ENCODE peak calls at places on chromosomes 12 and 14, in seven cellular contexts. Q is stimulated activated CD4-positive, alpha-beta T cell treated with anti-CD3 and anti-CD28 coated beads, Interleukin-1b, Interleukin-23, amount 100 ng/mL, for 48 hours; A is gastrocnemius medialis; H is endothelial cell; C is activated T-cell treated with anti-CD3 and anti-CD28 coated beads for 1 hour; D is AG10803; N is sciatic nerve. O is an unnamed sample.
A peak's percentile ranks its signal among the peaks of the same experiment; 100 is the strongest.

GRCh38 chr12:21972055-21972454 is 30.8 kb upstream of the ABCC9 start:
- DNase-seq in N (no peak), C (no peak), D (no peak), H (no peak), A (no peak), Q (no peak), O (no peak)

GRCh38 chr12:3236345-3237153 is 159.4 kb downstream of the TSPAN9 start:
- DNase-seq in D (no peak), Q (peak; percentile 41), H (no peak), A (peak; percentile 42), N (no peak), C (no peak), O (peak; percentile 51)

GRCh38 chr12:116662612-116663144 is 75.2 kb downstream of the SPRING1 start:
- DNase-seq in N (no peak), D (peak; percentile 43), A (no peak), H (peak; percentile 8), C (no peak), Q (no peak), O (peak; percentile 51)

GRCh38 chr14:92794547-92794941 is 439 bp downstream of the GOLGA5 start:
- DNase-seq in N (no peak), A (no peak), C (no peak), Q (no peak), D (peak; percentile 24), H (peak; percentile 16), O (peak; percentile 41)

GRCh38 chr12:3980504-3981272 is 107.5 kb upstream of the PARP11 start:
- DNase-seq in C (no peak), A (no peak), H (no peak), Q (no peak), D (no peak), N (no peak), O (no peak)

GRCh38 chr12:6927379-6927991 is at the start of gene ATN1:
- DNase-seq in A (peak; percentile 60), H (peak; percentile 75), N (peak; percentile 94), D (peak; percentile 77), Q (no peak), C (no peak), O (peak; percentile 81)

GRCh38 chr14:33120341-33120740 is 181.7 kb downstream of the NPAS3 start:
- DNase-seq in H (no peak), C (no peak), D (peak; percentile 50), A (no peak), N (no peak), Q (no peak), O (no peak)

GRCh38 chr12:98894412-98895085 is 249.5 kb downstream of the APAF1 start:
- DNase-seq in H (peak; percentile 33), C (no peak), Q (no peak), D (no peak), N (no peak), A (no peak), O (no peak)

GRCh38 chr14:54696998-54697397 is 130.1 kb downstream of the SAMD4A start:
- DNase-seq in D (no peak), Q (no peak), C (no peak), H (no peak), N (no peak), A (no peak), O (no peak)

GRCh38 chr12:105107176-105107496 is 395 bp upstream of the WASHC4 start:
- DNase-seq in C (no peak), N (no peak), H (no peak), Q (no peak), A (no peak), D (peak; percentile 52), O (no peak)

GRCh38 chr14:103556976-103557758 is 5.3 kb downstream of the BAG5 start:
- DNase-seq in A (no peak), H (no peak), D (no peak), N (no peak), Q (no peak), C (no peak), O (no peak)

GRCh38 chr12:52585951-52586350 is 12.3 kb upstream of the KRT74 start:
- DNase-seq in C (peak; percentile 40), N (peak; percentile 37), Q (peak; percentile 19), D (no peak), A (no peak), H (no peak), O (no peak)

GRCh38 chr12:111201036-111201435 is 167.9 kb downstream of the PHETA1 start:
- DNase-seq in Q (no peak), N (no peak), A (no peak), C (no peak), H (no peak), D (no peak), O (peak; percentile 19)

GRCh38 chr12:62983594-62983993 is 48.6 kb upstream of the PPM1H start:
- DNase-seq in Q (no peak), N (no peak), A (no peak), H (peak; percentile 8), D (no peak), C (no peak), O (no peak)

GRCh38 chr12:11651785-11652184 is 2.3 kb downstream of the ETV6 start:
- DNase-seq in N (no peak), H (no peak), Q (no peak), D (peak; percentile 21), C (no peak), A (no peak), O (no peak)

GRCh38 chr14:64060648-64061096 is 207.9 kb downstream of the SYNE2 start:
- DNase-seq in D (no peak), C (no peak), Q (peak; percentile 13), H (peak; percentile 29), N (no peak), A (no peak), O (peak; percentile 33)

GRCh38 chr12:109714141-109714912 is 702 bp downstream of the FAM222A start:
- DNase-seq in A (peak; percentile 31), H (peak; percentile 78), N (peak; percentile 78), C (peak; percentile 56), D (peak; percentile 9), Q (peak; percentile 31), O (peak; percentile 83)

GRCh38 chr12:127619869-127620769 is 646.9 kb upstream of the TMEM132C start:
- DNase-seq in Q (no peak), C (no peak), A (no peak), N (no peak), D (peak; percentile 1), H (no peak), O (no peak)

GRCh38 chr14:36207500-36207899 is 31.0 kb upstream of the PTCSC3 start:
- DNase-seq in H (no peak), Q (no peak), A (no peak), D (no peak), N (no peak), C (no peak), O (no peak)

GRCh38 chr14:41570415-41571155 is 36.1 kb upstream of the LRFN5 start:
- DNase-seq in A (no peak), C (no peak), N (no peak), D (no peak), Q (no peak), H (no peak), O (no peak)

GRCh38 chr14:25406818-25407217 is 356.9 kb upstream of the STXBP6 start:
- DNase-seq in Q (no peak), H (peak; percentile 65), N (no peak), D (peak; percentile 22), A (no peak), C (no peak), O (peak; percentile 53)

GRCh38 chr12:95396849-95397498 is 77.0 kb upstream of the METAP2 start:
- DNase-seq in A (no peak), D (peak; percentile 78), N (no peak), H (no peak), C (no peak), Q (peak; percentile 3), O (no peak)

GRCh38 chr12:93015970-93016751 is 87.1 kb upstream of the EEA1 start:
- DNase-seq in C (no peak), H (no peak), Q (no peak), D (no peak), A (no peak), N (no peak), O (no peak)

GRCh38 chr12:53097207-53097563 is 282 bp upstream of the IGFBP6 start:
- DNase-seq in H (no peak), N (no peak), D (peak; percentile 40), C (no peak), A (no peak), Q (no peak), O (no peak)

GRCh38 chr14:79256311-79256879 is 954.9 kb downstream of the DIO2 start:
- DNase-seq in C (no peak), H (no peak), D (no peak), Q (no peak), N (no peak), A (no peak), O (no peak)

GRCh38 chr12:106954462-106955376 is 988 bp upstream of the TMEM263 start:
- DNase-seq in C (peak; percentile 4), D (peak; percentile 47), Q (peak; percentile 2), N (peak; percentile 72), H (peak; percentile 21), A (peak; percentile 6), O (peak; percentile 15)

GRCh38 chr12:34405286-34406227 is 383.3 kb downstream of the ALG10 start:
- DNase-seq in C (no peak), Q (no peak), N (peak; percentile 32), H (peak; percentile 1), A (no peak), D (no peak), O (no peak)

GRCh38 chr12:4322789-4323188 is 1.8 kb downstream of the TIGAR start:
- DNase-seq in H (no peak), N (no peak), D (no peak), Q (no peak), A (no peak), C (no peak), O (no peak)

GRCh38 chr14:81303258-81303935 is 82.6 kb upstream of the GTF2A1 start:
- DNase-seq in H (no peak), A (no peak), D (no peak), Q (peak; percentile 68), N (no peak), C (no peak), O (no peak)

O was measured in nephron progenitor cell.